ENCODE peak calls at places on chromosomes 5 and 9, in six cellular contexts. L, C, A, N, B and S are unnamed samples.

GRCh38 chr9:121992571-121993212 is 100.4 kb downstream of the TTLL11 start:
- DNase-seq in L (peak; percentile 42), C (peak; percentile 20), A (peak; percentile 49), N (peak; percentile 18), B (peak; percentile 65), S (peak; percentile 52)

GRCh38 chr5:488744-489688 is 35.2 kb downstream of the SLC9A3 start:
- DNase-seq in L (no peak), C (no peak), A (no peak), N (no peak), B (no peak), S (no peak)

GRCh38 chr9:107489687-107490605 is at the start of gene KLF4:
- DNase-seq in L (peak; percentile 59), C (peak; percentile 58), A (peak; percentile 92), N (peak; percentile 80), B (peak; percentile 93), S (peak; percentile 84)

GRCh38 chr5:55143624-55144023 is 16.3 kb upstream of the GPX8 start:
- DNase-seq in L (no peak), C (no peak), A (no peak), N (no peak), B (no peak), S (no peak)

GRCh38 chr9:126513159-126514036 is 100.3 kb upstream of the LMX1B start:
- DNase-seq in L (no peak), C (no peak), A (no peak), N (no peak), B (no peak), S (no peak)

GRCh38 chr5:75707911-75708509 is 9.2 kb downstream of the POC5 start:
- DNase-seq in L (no peak), C (no peak), A (no peak), N (no peak), B (no peak), S (no peak)

GRCh38 chr5:176870110-176870591 is 29.0 kb downstream of the HK3 start:
- DNase-seq in L (no peak), C (no peak), A (no peak), N (no peak), B (peak; percentile 67), S (peak; percentile 48)

GRCh38 chr5:103745353-103746065 is 182.9 kb upstream of the NUDT12 start:
- DNase-seq in L (no peak), C (no peak), A (no peak), N (no peak), B (no peak), S (no peak)

GRCh38 chr9:127700140-127700539 is 6.6 kb upstream of the CFAP157 start:
- DNase-seq in L (no peak), C (no peak), A (no peak), N (no peak), B (no peak), S (no peak)

GRCh38 chr5:67020231-67020630 is 176.4 kb downstream of the CD180 start:
- DNase-seq in L (no peak), C (no peak), A (no peak), N (no peak), B (no peak), S (no peak)

GRCh38 chr9:90998573-90998972 is 197.0 kb downstream of the SYK start:
- DNase-seq in L (no peak), C (no peak), A (no peak), N (no peak), B (no peak), S (no peak)

GRCh38 chr5:107486489-107486888 is 184.2 kb downstream of the EFNA5 start:
- DNase-seq in L (no peak), C (peak; percentile 16), A (no peak), N (no peak), B (no peak), S (no peak)

GRCh38 chr9:137007060-137007815 is 10.9 kb upstream of the CLIC3 start:
- DNase-seq in L (no peak), C (no peak), A (no peak), N (no peak), B (no peak), S (no peak)

GRCh38 chr5:154801083-154801482 is 45.9 kb downstream of the LARP1 start:
- DNase-seq in L (no peak), C (no peak), A (no peak), N (no peak), B (no peak), S (no peak)